ENCODE peak calls at places on chromosome 16, in four cellular contexts. One of them, this sample, is unnamed.

GRCh38 chr16:28910046-28911031 is 14.7 kb downstream of the RABEP2 start:
- DNase-seq in A549: peak; percentile 55
- DNase-seq in GM12878: no peak
- DNase-seq in SK-N-SH: no peak
- DNase-seq in this sample: no peak

GRCh38 chr16:89442990-89443726 is 47.2 kb downstream of the ANKRD11 start:
- DNase-seq in A549: peak; percentile 69
- DNase-seq in GM12878: no peak
- DNase-seq in SK-N-SH: peak; percentile 60
- DNase-seq in this sample: peak; percentile 89

GRCh38 chr16:29862383-29862883 is 593 bp downstream of the CDIPT start:
- DNase-seq in A549: peak; percentile 39
- DNase-seq in GM12878: no peak
- DNase-seq in SK-N-SH: peak; percentile 63
- DNase-seq in this sample: no peak

GRCh38 chr16:20329392-20330138 is 2.3 kb upstream of the GP2 start:
- DNase-seq in A549: no peak
- DNase-seq in GM12878: no peak
- DNase-seq in SK-N-SH: no peak
- DNase-seq in this sample: no peak

GRCh38 chr16:2015117-2015946 is 4.3 kb upstream of the NPW start:
- DNase-seq in A549: peak; percentile 98
- DNase-seq in GM12878: no peak
- DNase-seq in SK-N-SH: no peak
- DNase-seq in this sample: peak; percentile 76

GRCh38 chr16:88634141-88634993 is 4.0 kb upstream of the IL17C start:
- DNase-seq in A549: no peak
- DNase-seq in GM12878: peak; percentile 45
- DNase-seq in SK-N-SH: no peak
- DNase-seq in this sample: no peak

GRCh38 chr16:17994027-17994426 is 342.5 kb downstream of the NPIPA8 start:
- DNase-seq in A549: no peak
- DNase-seq in GM12878: no peak
- DNase-seq in SK-N-SH: no peak
- DNase-seq in this sample: no peak

GRCh38 chr16:81431554-81432353 is 12.9 kb upstream of the CMIP start:
- DNase-seq in A549: peak; percentile 90
- DNase-seq in GM12878: no peak
- DNase-seq in SK-N-SH: no peak
- DNase-seq in this sample: peak; percentile 90

GRCh38 chr16:4351880-4352279 is 759 bp upstream of the PAM16 start:
- DNase-seq in A549: no peak
- DNase-seq in GM12878: no peak
- DNase-seq in SK-N-SH: no peak
- DNase-seq in this sample: peak; percentile 46

GRCh38 chr16:2337431-2338296 is 2.9 kb downstream of the ABCA3 start:
- DNase-seq in A549: no peak
- DNase-seq in GM12878: no peak
- DNase-seq in SK-N-SH: no peak
- DNase-seq in this sample: no peak

GRCh38 chr16:21156767-21157467 is 1.6 kb upstream of the LDAF1 start:
- DNase-seq in A549: peak; percentile 78
- DNase-seq in GM12878: no peak
- DNase-seq in SK-N-SH: peak; percentile 85
- DNase-seq in this sample: peak; percentile 79

GRCh38 chr16:52237823-52238222 is 309.1 kb downstream of the TOX3 start:
- DNase-seq in A549: no peak
- DNase-seq in GM12878: no peak
- DNase-seq in SK-N-SH: no peak
- DNase-seq in this sample: no peak

GRCh38 chr16:7037491-7037890 is 295.2 kb upstream of the RBFOX1 start:
- DNase-seq in A549: no peak
- DNase-seq in GM12878: no peak
- DNase-seq in SK-N-SH: no peak
- DNase-seq in this sample: peak; percentile 37

GRCh38 chr16:66278111-66278531 is 88.4 kb upstream of the CDH5 start:
- DNase-seq in A549: no peak
- DNase-seq in GM12878: no peak
- DNase-seq in SK-N-SH: no peak
- DNase-seq in this sample: no peak
- TF ChIP-seq PBX3 in A549: no peak
- TF ChIP-seq PBX3 in GM12878: no peak
- TF ChIP-seq PBX3 in SK-N-SH: no peak
- TF ChIP-seq PBX3 in this sample: no peak

DNA sequence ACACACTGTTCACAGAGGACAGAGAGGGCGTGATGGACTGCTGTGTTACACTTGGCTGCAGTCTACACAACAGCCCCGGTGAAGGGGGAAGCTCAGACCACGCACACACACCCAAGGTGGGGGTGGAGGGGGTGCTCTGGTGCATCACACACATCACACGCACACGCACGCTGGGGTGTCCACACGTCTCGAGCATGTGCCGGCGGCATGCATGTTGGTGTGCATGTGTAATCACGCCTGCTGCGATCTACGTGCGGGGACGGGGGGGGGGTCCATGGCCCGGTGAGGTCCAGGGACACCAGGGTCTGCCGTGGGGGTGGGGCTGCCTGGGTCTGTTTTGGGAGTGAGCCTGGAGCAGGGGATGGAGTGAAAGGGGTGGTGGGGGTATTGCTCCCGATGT is 7.4 kb downstream of the HSD3B7 start:
- DNase-seq in A549: no peak
- DNase-seq in GM12878: no peak
- DNase-seq in SK-N-SH: no peak
- DNase-seq in this sample: no peak
- TF ChIP-seq PBX3 in A549: no peak
- TF ChIP-seq PBX3 in GM12878: peak; percentile 24
- TF ChIP-seq PBX3 in SK-N-SH: no peak
- TF ChIP-seq PBX3 in this sample: no peak

DNA sequence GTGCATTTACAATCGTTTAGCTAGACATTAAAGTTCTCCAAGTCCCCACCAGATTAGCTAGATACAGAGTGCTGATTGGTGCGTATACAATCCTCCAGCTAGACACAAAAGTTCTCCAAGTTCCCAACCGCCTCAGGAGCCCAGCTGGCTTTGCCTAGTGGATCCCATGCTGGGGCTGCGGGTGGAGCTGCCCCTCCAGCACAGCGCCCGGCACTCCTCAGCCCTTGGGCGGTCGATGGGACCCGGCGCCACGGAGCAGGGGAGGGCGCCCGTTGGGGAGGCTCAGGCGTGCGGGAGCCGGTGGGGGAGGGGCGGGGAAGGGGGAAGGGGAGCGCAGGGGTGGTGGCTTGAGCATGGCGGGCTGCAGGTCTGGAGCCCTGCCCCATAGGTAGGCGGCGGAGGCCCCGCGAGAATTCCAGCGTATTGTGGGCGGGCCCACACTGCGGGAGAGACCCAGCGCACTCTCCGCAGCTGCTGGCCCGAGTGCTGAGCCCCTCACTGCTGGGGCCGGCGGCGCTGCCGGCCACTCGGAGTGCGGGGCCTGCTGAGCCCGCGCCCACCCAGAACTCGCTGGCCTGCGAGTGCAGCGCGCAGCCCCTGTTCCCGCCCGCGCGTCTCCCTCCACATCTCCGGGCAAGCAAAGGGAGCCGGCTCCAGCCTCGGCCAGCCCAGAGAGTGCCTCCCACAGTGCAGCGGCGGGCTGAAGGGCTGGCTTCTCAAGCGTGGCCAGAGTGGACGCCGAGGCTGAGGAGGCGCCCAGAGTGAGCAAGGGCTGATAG is 907.5 kb downstream of the CDH8 start:
- DNase-seq in A549: no peak
- DNase-seq in GM12878: no peak
- DNase-seq in SK-N-SH: peak; percentile 3
- DNase-seq in this sample: no peak
- TF ChIP-seq PBX3 in A549: no peak
- TF ChIP-seq PBX3 in GM12878: no peak
- TF ChIP-seq PBX3 in SK-N-SH: no peak
- TF ChIP-seq PBX3 in this sample: no peak

GRCh38 chr16:87582221-87582965 is 19.9 kb upstream of the JPH3 start:
- DNase-seq in A549: no peak
- DNase-seq in GM12878: no peak
- DNase-seq in SK-N-SH: peak; percentile 48
- DNase-seq in this sample: no peak
- TF ChIP-seq PBX3 in A549: peak; percentile 14
- TF ChIP-seq PBX3 in GM12878: no peak
- TF ChIP-seq PBX3 in SK-N-SH: no peak
- TF ChIP-seq PBX3 in this sample: no peak

GRCh38 chr16:14111713-14112538 is 40.8 kb downstream of the MRTFB start:
- DNase-seq in A549: no peak
- DNase-seq in GM12878: no peak
- DNase-seq in SK-N-SH: no peak
- DNase-seq in this sample: peak; percentile 58
- TF ChIP-seq PBX3 in A549: no peak
- TF ChIP-seq PBX3 in GM12878: no peak
- TF ChIP-seq PBX3 in SK-N-SH: no peak
- TF ChIP-seq PBX3 in this sample: no peak

This sample was measured in HepG2.